ENCODE peak calls at places on chromosomes 3 and 15, in seven cellular contexts. M is nephron progenitor cell; I is K562; R is PC-3; W is endothelial cell; U is foreskin fibroblast; A is activated CD8-positive, alpha-beta T cell treated with anti-CD3 and anti-CD28 coated beads for 36 hours. F is an unnamed sample.

GRCh38 chr3:101388706-101389105 is 68.3 kb upstream of the IMPG2 start:
- DNase-seq in I (no peak), M (no peak), R (no peak), W (no peak), U (no peak), A (no peak), F (no peak)

GRCh38 chr3:154217663-154218062 is 96.5 kb downstream of the ARHGEF26 start:
- DNase-seq in I (no peak), U (no peak), W (no peak), M (no peak), R (no peak), A (no peak), F (no peak)

GRCh38 chr3:117439812-117440211 is 730.2 kb downstream of the TUSC7 start:
- DNase-seq in U (peak; percentile 3), A (no peak), M (no peak), R (peak; percentile 6), W (peak; percentile 16), I (no peak), F (no peak)

GRCh38 chr3:22147161-22147560 is 396.2 kb upstream of the ZNF385D start:
- DNase-seq in R (no peak), W (no peak), A (no peak), U (no peak), I (no peak), M (no peak), F (no peak)

GRCh38 chr3:124033360-124034015 is 41.6 kb upstream of the ROPN1 start:
- DNase-seq in I (no peak), A (no peak), M (peak; percentile 65), U (peak; percentile 2), R (peak; percentile 10), W (no peak), F (no peak)

GRCh38 chr3:51968175-51968681 is 974 bp upstream of the PCBP4 start:
- DNase-seq in I (peak; percentile 33), M (peak; percentile 72), R (no peak), W (peak; percentile 46), A (no peak), U (no peak), F (no peak)

GRCh38 chr3:13380991-13381390 is 39.1 kb downstream of the NUP210 start:
- DNase-seq in U (no peak), A (no peak), M (no peak), R (no peak), W (no peak), I (no peak), F (no peak)

GRCh38 chr3:97971679-97972567 is at the start of gene RIOX2:
- DNase-seq in U (peak; percentile 67), A (peak; percentile 89), I (peak; percentile 76), M (peak; percentile 74), W (peak; percentile 62), R (peak; percentile 82), F (peak; percentile 84)

GRCh38 chr3:32685604-32686185 is 707 bp downstream of the CNOT10 start:
- DNase-seq in I (no peak), A (no peak), U (no peak), M (no peak), R (peak; percentile 12), W (no peak), F (peak; percentile 41)

GRCh38 chr3:155676252-155676981 is 68.5 kb downstream of the PLCH1 start:
- DNase-seq in U (peak; percentile 58), M (no peak), A (no peak), I (no peak), R (peak; percentile 58), W (no peak), F (no peak)

GRCh38 chr3:62965311-62965710 is 90.1 kb upstream of the CADPS start:
- DNase-seq in U (no peak), I (no peak), M (no peak), A (no peak), R (no peak), W (no peak), F (no peak)

GRCh38 chr15:74460298-74460697 is 662 bp downstream of the UBL7 start:
- DNase-seq in W (no peak), R (no peak), M (no peak), U (no peak), A (no peak), I (peak; percentile 6), F (peak; percentile 70)

GRCh38 chr3:180538493-180538892 is 63.5 kb upstream of the TTC14 start:
- DNase-seq in U (no peak), W (no peak), M (no peak), R (no peak), A (no peak), I (no peak), F (no peak)

GRCh38 chr3:114632757-114633424 is 339.1 kb downstream of the TIGIT start:
- DNase-seq in A (peak; percentile 73), I (no peak), U (no peak), R (no peak), M (no peak), W (no peak), F (no peak)

GRCh38 chr3:123084192-123084591 is 17.4 kb downstream of the PDIA5 start:
- DNase-seq in R (no peak), U (no peak), I (peak; percentile 43), M (no peak), A (no peak), W (no peak), F (no peak)

GRCh38 chr3:76369170-76369569 is 583.8 kb upstream of the ZNF717 start:
- DNase-seq in M (no peak), I (no peak), R (peak; percentile 46), U (no peak), W (no peak), A (no peak), F (no peak)

GRCh38 chr3:99248913-99249312 is 347.4 kb upstream of the DCBLD2 start:
- DNase-seq in M (no peak), U (no peak), A (no peak), I (no peak), R (peak; percentile 21), W (no peak), F (no peak)

GRCh38 chr3:9776896-9777694 is 7.3 kb upstream of the CAMK1 start:
- DNase-seq in I (no peak), W (no peak), U (no peak), R (no peak), M (no peak), A (peak; percentile 44), F (no peak)

GRCh38 chr3:72810063-72810462 is 38.2 kb downstream of the SHQ1 start:
- DNase-seq in A (no peak), I (no peak), R (no peak), M (no peak), U (no peak), W (no peak), F (no peak)

GRCh38 chr15:49985463-49985862 is 133.6 kb downstream of the ATP8B4 start:
- DNase-seq in M (no peak), R (no peak), A (no peak), I (no peak), W (no peak), U (no peak), F (no peak)

GRCh38 chr3:125146601-125147490 is 65.7 kb downstream of the SLC12A8 start:
- DNase-seq in A (peak; percentile 16), I (no peak), M (no peak), W (no peak), R (no peak), U (no peak), F (no peak)

GRCh38 chr3:12120374-12121140 is 38.2 kb downstream of the TIMP4 start:
- DNase-seq in M (no peak), A (no peak), I (no peak), R (no peak), U (no peak), W (no peak), F (no peak)

GRCh38 chr3:51860703-51861665 is at the start of gene IQCF2:
- DNase-seq in M (no peak), R (no peak), U (no peak), W (no peak), I (peak; percentile 21), A (no peak), F (no peak)

GRCh38 chr15:101173233-101174119 is 78.4 kb downstream of the CHSY1 start:
- DNase-seq in I (no peak), W (no peak), U (no peak), A (no peak), M (no peak), R (no peak), F (no peak)

GRCh38 chr3:24496529-24497482 is 2.2 kb upstream of the THRB start:
- DNase-seq in W (peak; percentile 74), M (peak; percentile 64), I (peak; percentile 92), A (no peak), R (peak; percentile 68), U (no peak), F (no peak)
- TF ChIP-seq CTCF in W (peak; percentile 47), M (peak; percentile 42), I (peak; percentile 84), A (no peak), R (peak; percentile 60), U (peak; percentile 57), F (no peak)

GRCh38 chr15:52765779-52766178 is 24.4 kb downstream of the ONECUT1 start:
- DNase-seq in W (peak; percentile 62), I (no peak), U (no peak), M (peak; percentile 15), R (peak; percentile 16), A (no peak), F (no peak)
- TF ChIP-seq CTCF in W (peak; percentile 22), I (peak; percentile 12), U (peak; percentile 32), M (no peak), R (peak; percentile 50), A (no peak), F (no peak)

DNA sequence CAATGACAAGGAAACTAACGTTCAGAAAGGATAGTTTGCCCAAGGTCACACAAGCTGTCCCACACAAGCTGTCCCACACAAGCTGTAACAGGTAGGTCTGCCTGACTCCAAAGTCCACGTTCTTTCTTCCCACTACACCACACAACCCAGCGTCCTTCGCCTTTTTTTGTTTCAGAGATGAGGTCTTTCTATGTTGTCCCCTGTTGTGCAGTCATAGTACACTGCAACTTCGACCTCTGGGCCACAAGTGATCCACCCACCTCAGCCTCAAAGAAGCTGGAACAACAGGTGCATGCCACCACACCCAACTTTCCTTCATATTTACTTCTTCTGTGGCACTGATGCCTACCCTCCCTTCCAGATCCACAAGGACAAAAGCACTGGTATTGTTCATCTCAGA is 21.4 kb downstream of the MB21D2 start:
- DNase-seq in U (no peak), W (no peak), M (no peak), R (no peak), A (no peak), I (no peak), F (no peak)
- TF ChIP-seq CTCF in U (no peak), W (no peak), M (no peak), R (no peak), A (no peak), I (no peak), F (no peak)

DNA sequence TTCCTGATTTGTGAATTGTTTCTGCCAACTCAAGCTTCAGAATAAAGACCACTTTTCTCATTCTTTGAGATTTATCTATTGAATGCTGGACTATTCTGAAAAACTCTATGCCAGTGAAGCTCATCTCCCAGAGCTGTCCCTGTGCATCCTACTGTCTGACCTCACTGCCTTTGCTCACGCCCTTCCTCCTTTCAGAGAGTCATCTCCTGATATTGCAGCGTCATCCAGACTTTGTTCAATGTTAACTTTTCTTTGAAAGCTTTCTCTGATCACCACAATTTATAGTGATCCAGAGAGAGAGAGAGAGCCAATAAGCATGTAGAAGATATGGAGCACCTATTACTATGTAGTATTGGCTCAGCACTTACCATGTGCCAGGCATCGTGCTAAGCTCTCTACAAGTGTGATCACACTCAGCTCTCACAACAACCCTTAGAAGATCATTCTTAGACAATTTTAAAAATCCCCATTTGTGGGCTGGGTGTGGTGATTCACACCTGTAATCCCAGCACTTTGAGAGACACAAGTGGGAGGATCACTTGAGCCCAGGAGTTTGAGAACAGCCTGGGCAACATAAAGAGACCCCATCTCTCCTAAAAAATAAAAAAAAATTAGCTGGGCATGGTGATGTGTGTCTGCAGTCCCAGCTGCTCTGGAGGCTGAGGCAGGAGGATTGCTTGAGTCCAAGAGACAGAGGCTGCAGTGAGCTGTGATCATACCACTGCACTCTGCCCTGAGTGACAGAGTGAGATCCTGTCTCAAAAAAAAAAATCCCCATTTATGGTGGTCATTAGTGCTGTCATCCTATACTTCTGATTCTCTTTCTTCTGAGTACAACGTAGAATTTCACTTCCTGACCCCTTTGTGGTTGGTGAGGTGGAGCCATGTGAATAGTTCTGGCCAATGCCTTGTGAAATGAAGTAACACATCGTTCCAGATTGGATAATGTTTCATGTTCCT is 30.4 kb upstream of the TLE3 start:
- DNase-seq in M (no peak), W (no peak), A (no peak), I (no peak), U (no peak), R (no peak), F (no peak)
- TF ChIP-seq CTCF in M (no peak), W (no peak), A (no peak), I (no peak), U (no peak), R (no peak), F (no peak)